ENCODE peak calls at places on chromosomes 6 and 20, in ten cellular contexts. S, D, N, T, A, G, F, Z, P and U are unnamed samples.

GRCh38 chr6:4323322-4323721 is 187.9 kb upstream of the ECI2 start:
- DNase-seq in S (no peak), D (no peak), N (no peak), T (no peak), A (no peak), G (no peak), F (no peak), Z (no peak), P (no peak), U (no peak)

GRCh38 chr6:167495506-167496391 is 170.9 kb downstream of the TTLL2 start:
- DNase-seq in S (no peak), D (no peak), N (no peak), T (no peak), A (no peak), G (no peak), F (no peak), Z (no peak), P (no peak), U (no peak)

GRCh38 chr6:151481752-151482151 is 12.1 kb upstream of the CCDC170 start:
- DNase-seq in S (no peak), D (no peak), N (no peak), T (no peak), A (no peak), G (no peak), F (no peak), Z (no peak), P (no peak), U (no peak)

GRCh38 chr6:143843689-143844405 is 709 bp downstream of the LTV1 start:
- DNase-seq in S (no peak), D (no peak), N (no peak), T (no peak), A (peak), G (peak), F (no peak), Z (no peak), P (no peak), U (no peak)

GRCh38 chr6:39865011-39865888 is 69.0 kb downstream of the MOCS1 start:
- DNase-seq in S (peak), D (peak), N (peak), T (peak), A (no peak), G (peak), F (no peak), Z (peak), P (peak), U (peak)

GRCh38 chr6:3841066-3841454 is 8.1 kb upstream of the FAM50B start:
- DNase-seq in S (no peak), D (no peak), N (no peak), T (no peak), A (no peak), G (no peak), F (no peak), Z (no peak), P (no peak), U (no peak)

GRCh38 chr20:25259788-25260254 is 11.9 kb downstream of the PYGB start:
- DNase-seq in S (no peak), D (peak), N (no peak), T (no peak), A (no peak), G (peak), F (no peak), Z (no peak), P (no peak), U (no peak)

GRCh38 chr20:35049776-35050352 is 42.7 kb downstream of the TRPC4AP start:
- DNase-seq in S (no peak), D (no peak), N (no peak), T (no peak), A (no peak), G (no peak), F (no peak), Z (no peak), P (no peak), U (no peak)

GRCh38 chr6:170449231-170449630 is 103.9 kb downstream of the PSMB1 start:
- DNase-seq in S (no peak), D (no peak), N (no peak), T (no peak), A (no peak), G (no peak), F (no peak), Z (no peak), P (no peak), U (no peak)

GRCh38 chr6:161227004-161227950 is 46.6 kb downstream of the AGPAT4 start:
- DNase-seq in S (no peak), D (no peak), N (no peak), T (no peak), A (no peak), G (no peak), F (no peak), Z (no peak), P (no peak), U (no peak)

DNA sequence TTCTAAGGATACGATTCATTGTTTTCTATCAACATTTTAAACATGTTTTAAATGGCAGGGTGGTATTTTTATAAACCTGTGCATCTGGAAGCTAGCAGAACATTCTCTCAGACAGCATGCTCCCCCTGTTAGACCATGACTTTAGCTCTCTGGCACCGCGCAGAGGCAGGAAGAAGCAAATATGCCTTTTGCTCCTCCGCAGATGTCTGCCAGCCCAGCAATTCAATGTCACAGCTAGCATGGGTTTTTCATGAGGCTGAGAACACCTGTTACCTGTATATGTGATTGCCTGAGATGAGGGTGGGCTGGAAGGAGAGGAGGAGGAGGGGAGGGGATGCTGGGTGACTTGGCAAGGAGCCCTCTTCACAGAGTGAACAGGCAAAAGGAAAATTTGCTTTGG is 6.7 kb downstream of the MTCH1 start:
- DNase-seq in S (peak), D (peak), N (no peak), T (no peak), A (peak), G (peak), F (peak), Z (no peak), P (no peak), U (peak)
- TF ChIP-seq CTCF in S (peak), D (peak), N (no peak), T (peak), A (peak), G (peak), F (peak), Z (peak), P (no peak), U (peak)

GRCh38 chr6:30687659-30688431 is 1.4 kb upstream of the PPP1R18 start:
- DNase-seq in S (no peak), D (no peak), N (peak), T (no peak), A (peak), G (no peak), F (no peak), Z (no peak), P (no peak), U (no peak)

GRCh38 chr6:30689985-30690384 is 799 bp downstream of the NRM start:
- DNase-seq in S (no peak), D (no peak), N (no peak), T (no peak), A (no peak), G (no peak), F (no peak), Z (no peak), P (no peak), U (no peak)

GRCh38 chr6:30689022-30689865 is 1.5 kb downstream of the NRM start:
- DNase-seq in S (no peak), D (no peak), N (no peak), T (no peak), A (no peak), G (no peak), F (no peak), Z (no peak), P (no peak), U (no peak)

GRCh38 chr6:30686908-30687658 is 638 bp upstream of the PPP1R18 start:
- DNase-seq in S (peak), D (peak), N (peak), T (peak), A (peak), G (peak), F (peak), Z (peak), P (peak), U (peak)

DNA sequence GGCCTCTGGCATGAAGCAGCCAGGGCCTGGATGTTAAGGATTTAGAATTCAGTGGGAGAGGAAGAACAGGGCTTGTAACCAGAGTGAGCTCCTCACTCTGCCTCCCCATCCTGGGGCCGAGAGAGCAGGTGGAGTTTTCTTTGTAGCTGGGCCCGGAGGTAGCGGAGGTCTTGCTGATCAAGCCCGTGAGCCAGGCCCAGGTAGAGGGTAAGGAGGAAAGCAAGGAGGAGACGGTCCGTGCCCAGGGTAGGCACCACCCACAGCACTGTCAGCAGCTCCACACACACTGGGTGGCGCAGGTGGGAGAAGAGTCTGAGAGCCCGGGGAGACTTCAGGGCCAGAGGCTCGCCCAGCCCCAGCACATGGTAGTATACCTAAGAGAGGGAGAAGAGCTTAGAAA is 2.1 kb upstream of the PPP1R18 start:
- DNase-seq in S (no peak), D (no peak), N (no peak), T (no peak), A (no peak), G (no peak), F (no peak), Z (no peak), P (no peak), U (no peak)
- TF ChIP-seq CTCF in S (no peak), D (no peak), N (no peak), T (no peak), A (no peak), G (no peak), F (no peak), Z (no peak), P (no peak), U (peak)

GRCh38 chr6:25793970-25794369 is 37.9 kb downstream of the SLC17A1 start:
- DNase-seq in S (no peak), D (no peak), N (no peak), T (no peak), A (no peak), G (no peak), F (no peak), Z (no peak), P (no peak), U (no peak)

GRCh38 chr6:25789475-25789874 is 34.9 kb downstream of the SLC17A4 start:
- DNase-seq in S (no peak), D (no peak), N (no peak), T (no peak), A (no peak), G (no peak), F (no peak), Z (no peak), P (no peak), U (no peak)

GRCh38 chr6:25787469-25787868 is 32.9 kb downstream of the SLC17A4 start:
- DNase-seq in S (no peak), D (no peak), N (no peak), T (no peak), A (no peak), G (no peak), F (no peak), Z (no peak), P (no peak), U (no peak)

GRCh38 chr6:25792016-25792415 is 37.5 kb downstream of the SLC17A4 start:
- DNase-seq in S (no peak), D (no peak), N (no peak), T (no peak), A (no peak), G (no peak), F (no peak), Z (no peak), P (no peak), U (no peak)

GRCh38 chr6:25788305-25788922 is 33.9 kb downstream of the SLC17A4 start:
- DNase-seq in S (peak), D (peak), N (peak), T (no peak), A (peak), G (peak), F (peak), Z (peak), P (no peak), U (peak)
- TF ChIP-seq CTCF in S (peak), D (peak), N (peak), T (peak), A (peak), G (peak), F (peak), Z (peak), P (no peak), U (peak)

GRCh38 chr6:87341158-87341557 is 3.5 kb upstream of the C6orf163 start:
- DNase-seq in S (no peak), D (no peak), N (no peak), T (no peak), A (no peak), G (no peak), F (no peak), Z (no peak), P (no peak), U (no peak)
- TF ChIP-seq CTCF in S (no peak), D (no peak), N (no peak), T (no peak), A (no peak), G (no peak), F (no peak), Z (no peak), P (no peak), U (no peak)